ENCODE peak calls at places on chromosome 11, in seven cellular contexts. I is tibial artery; E is CD4-positive, alpha-beta T cell; W is heart right ventricle; V is colonic mucosa; N is progenitor cell of endocrine pancreas; U is uterus. O is an unnamed sample.

GRCh38 chr11:75905434-75905833 is 90.4 kb downstream of the UVRAG start:
- DNase-seq in I (no peak), E (no peak), W (no peak), V (no peak), N (no peak), U (no peak), O (no peak)

GRCh38 chr11:93192163-93192562 is 5.6 kb downstream of the SLC36A4 start:
- DNase-seq in I (no peak), E (no peak), W (no peak), V (no peak), N (no peak), U (no peak), O (no peak)

GRCh38 chr11:15750535-15751297 is 605.6 kb downstream of the SOX6 start:
- DNase-seq in I (no peak), E (no peak), W (no peak), V (no peak), N (no peak), U (no peak), O (no peak)

GRCh38 chr11:3227568-3228444 is 4.4 kb downstream of the MRGPRE start:
- DNase-seq in I (peak), E (no peak), W (no peak), V (no peak), N (no peak), U (no peak), O (no peak)

GRCh38 chr11:9774591-9775392 is 110.9 kb downstream of the SWAP70 start:
- DNase-seq in I (no peak), E (no peak), W (no peak), V (no peak), N (no peak), U (no peak), O (no peak)

GRCh38 chr11:129593098-129593497 is 217.4 kb downstream of the BARX2 start:
- DNase-seq in I (no peak), E (no peak), W (no peak), V (no peak), N (no peak), U (no peak), O (no peak)

GRCh38 chr11:130762342-130763037 is 153.8 kb downstream of the SNX19 start:
- DNase-seq in I (no peak), E (no peak), W (no peak), V (no peak), N (no peak), U (no peak), O (no peak)

GRCh38 chr11:2092956-2093412 is 46.2 kb downstream of the IGF2 start:
- DNase-seq in I (peak), E (peak), W (peak), V (peak), N (no peak), U (no peak), O (no peak)

GRCh38 chr11:130909650-130910049 is 6.6 kb downstream of the SNX19 start:
- DNase-seq in I (no peak), E (no peak), W (no peak), V (no peak), N (no peak), U (no peak), O (no peak)

DNA sequence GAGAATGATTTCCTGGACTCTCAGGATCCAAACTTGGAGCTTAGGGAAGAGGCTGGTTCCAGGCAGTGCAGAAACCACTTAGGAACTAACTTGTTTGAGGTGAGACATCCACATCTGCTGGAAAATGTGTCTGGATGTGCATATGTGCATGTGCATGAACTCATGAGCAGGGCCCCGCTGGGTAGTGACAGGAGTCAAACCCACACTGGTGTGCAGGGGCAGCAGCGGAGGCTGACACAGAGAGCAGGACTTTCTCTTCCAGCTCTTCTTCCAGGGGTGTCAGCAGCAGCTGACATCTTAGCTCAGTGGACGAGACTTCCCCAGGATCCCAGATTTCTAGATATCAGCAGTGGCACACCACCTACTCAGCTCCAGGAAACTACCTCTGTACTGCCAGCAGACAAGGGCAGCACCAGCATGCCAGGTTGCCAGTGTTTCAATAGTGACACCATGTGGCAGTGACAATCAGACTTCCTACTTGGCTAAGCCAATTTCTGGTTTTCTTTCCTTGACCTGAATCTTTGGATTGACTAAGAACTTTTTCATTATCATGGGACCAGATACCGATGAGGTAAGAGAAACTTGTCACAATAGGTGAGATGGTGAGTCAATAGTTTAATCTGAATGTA is 227.5 kb upstream of the ZC3H12C start:
- DNase-seq in I (no peak), E (no peak), W (peak), V (peak), N (no peak), U (no peak), O (no peak)
- TF ChIP-seq CTCF in I (no peak), E (no peak), W (peak), V (peak), N (peak), U (no peak), O (peak)

DNA sequence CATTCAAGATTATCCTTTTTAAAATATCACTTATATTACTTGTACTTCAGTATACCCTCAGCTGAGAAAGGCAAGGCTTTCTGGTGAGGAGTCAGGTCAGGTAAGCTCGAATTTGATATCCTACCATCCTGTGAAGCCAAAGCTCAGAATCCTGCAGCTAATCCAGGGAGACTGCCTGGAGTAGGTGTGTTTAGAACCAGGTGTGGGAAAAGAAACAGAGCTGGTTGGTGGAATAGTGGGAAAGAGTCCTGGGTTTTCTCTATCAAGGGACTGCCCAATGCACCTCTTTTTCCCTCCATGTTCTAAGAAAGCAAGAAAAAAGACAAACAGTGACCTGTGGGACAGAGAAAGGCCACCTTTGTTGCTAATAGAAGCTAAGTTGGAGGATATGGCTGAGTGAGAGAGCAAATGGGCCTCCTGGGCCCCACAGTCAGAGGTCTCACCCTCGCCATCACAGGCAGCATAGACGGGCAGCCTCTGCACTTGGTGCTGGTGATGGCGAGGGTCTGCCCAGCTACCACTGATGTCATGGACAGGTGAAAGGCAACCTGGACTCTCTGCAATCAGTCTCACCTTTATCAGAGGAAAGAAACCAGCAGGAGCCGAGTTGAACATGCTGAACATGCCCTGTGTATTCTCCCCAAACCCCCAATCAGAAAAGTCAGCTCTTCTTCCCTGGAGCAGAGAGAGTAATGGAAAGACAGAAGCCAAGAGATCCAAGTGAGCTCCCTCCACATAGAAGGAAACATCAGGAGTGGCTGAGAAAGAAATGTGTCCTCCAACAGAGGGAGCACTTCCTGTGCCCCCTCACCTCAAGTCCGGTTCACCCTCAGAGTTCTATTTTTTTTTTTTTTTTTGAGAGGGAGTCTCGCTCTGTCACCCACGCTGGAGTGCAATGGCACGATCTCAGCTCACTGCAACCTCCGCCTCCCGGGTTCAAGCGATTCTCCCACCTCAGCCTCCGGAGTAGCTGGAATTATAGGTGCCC is 491.3 kb downstream of the BUD13 start:
- DNase-seq in I (no peak), E (no peak), W (no peak), V (no peak), N (no peak), U (no peak), O (no peak)
- TF ChIP-seq CTCF in I (no peak), E (no peak), W (no peak), V (no peak), N (peak), U (no peak), O (no peak)

DNA sequence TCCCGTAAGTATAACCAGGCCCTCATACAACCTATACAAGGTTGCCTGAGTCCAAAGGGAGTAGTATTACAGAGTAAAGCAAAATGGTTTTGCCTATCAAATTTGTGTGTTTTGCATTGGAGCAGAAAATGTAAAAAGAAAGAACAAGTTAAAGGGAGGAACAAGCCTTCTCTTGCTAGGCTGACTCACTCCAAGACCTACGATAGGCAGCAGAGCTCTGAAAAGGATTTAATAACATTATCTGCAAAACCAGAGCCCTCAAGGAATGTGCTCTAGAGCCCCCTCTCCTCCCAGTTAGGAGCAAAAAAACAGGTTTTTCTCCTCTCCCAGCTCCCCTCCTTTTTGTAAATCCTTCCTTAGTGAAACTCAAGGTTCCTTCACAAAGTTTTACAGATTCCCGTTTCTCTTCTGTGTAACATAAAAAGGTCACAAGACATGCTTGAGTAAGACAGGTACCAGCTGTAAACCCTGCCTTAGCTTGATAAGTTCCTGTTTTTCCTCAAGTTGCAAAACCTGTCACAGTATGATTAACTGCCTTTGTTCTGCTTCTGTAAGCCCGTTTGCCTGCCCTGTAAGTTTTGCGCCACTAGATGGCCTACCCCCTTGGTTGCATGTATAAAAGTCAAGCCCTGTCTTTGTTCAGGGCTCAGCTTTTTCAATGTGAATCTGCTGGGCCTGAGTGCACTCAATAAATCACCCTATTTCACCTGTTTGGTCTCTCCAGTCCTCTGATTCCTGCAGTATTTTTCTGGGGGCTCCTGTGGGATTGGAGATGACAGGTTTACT is 498.2 kb downstream of the KCNA4 start:
- DNase-seq in I (no peak), E (no peak), W (no peak), V (no peak), N (no peak), U (no peak), O (no peak)
- TF ChIP-seq CTCF in I (no peak), E (no peak), W (no peak), V (no peak), N (no peak), U (no peak), O (peak)

GRCh38 chr11:67691149-67691548 is 16.7 kb upstream of the ALDH3B2 start:
- DNase-seq in I (no peak), E (no peak), W (no peak), V (no peak), N (no peak), U (no peak), O (no peak)
- TF ChIP-seq CTCF in I (no peak), E (peak), W (peak), V (no peak), N (peak), U (no peak), O (peak)

DNA sequence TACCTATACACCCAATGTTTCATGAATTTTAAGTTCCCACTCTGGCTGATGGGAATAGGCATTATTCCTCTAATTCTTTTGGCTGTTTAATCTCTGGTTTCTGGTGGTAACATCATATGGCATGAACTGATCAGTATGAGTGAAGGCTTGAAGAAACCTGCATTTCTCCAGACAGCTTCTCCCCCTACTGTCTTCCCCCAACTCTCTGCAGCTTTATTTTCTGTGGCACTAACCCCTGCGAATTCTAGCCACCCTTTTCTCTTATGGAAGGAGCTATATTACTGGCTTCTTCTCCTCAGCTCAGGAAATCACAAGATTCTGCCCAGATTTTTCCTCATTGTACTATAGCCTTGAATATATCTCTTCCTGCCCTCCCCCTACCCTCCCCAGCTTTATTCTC is 57.1 kb downstream of the CASP12 start:
- DNase-seq in I (no peak), E (no peak), W (no peak), V (no peak), N (no peak), U (no peak), O (no peak)
- TF ChIP-seq CTCF in I (no peak), E (no peak), W (no peak), V (no peak), N (no peak), U (no peak), O (no peak)

GRCh38 chr11:72454791-72455190 is 20.5 kb upstream of the CLPB start:
- DNase-seq in I (no peak), E (no peak), W (no peak), V (no peak), N (no peak), U (no peak), O (no peak)
- TF ChIP-seq CTCF in I (no peak), E (no peak), W (no peak), V (no peak), N (no peak), U (no peak), O (no peak)

DNA sequence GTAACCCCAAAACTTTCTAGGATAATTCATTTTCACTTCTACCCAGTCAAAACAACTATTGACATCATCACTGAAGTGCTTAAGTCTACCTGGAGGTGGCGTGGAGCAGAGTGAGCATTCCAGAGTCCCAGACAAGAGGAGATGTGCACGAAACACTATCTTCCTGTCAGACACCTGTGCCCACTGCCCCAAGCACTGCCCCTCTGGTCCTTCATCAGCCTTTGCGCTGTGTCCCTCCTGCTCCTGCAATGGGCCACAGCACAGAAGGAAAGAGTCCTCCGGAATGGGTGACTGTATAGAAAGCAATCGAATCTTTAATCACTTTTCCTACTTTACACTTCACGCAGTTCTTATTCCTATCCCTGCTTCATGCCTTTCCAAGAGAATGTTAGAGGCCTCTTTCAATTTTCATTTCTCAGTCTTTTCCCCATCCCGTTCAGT is 512 bp upstream of the GRIA4 start:
- DNase-seq in I (no peak), E (no peak), W (no peak), V (peak), N (no peak), U (no peak), O (peak)
- TF ChIP-seq CTCF in I (no peak), E (no peak), W (no peak), V (no peak), N (peak), U (no peak), O (peak)

DNA sequence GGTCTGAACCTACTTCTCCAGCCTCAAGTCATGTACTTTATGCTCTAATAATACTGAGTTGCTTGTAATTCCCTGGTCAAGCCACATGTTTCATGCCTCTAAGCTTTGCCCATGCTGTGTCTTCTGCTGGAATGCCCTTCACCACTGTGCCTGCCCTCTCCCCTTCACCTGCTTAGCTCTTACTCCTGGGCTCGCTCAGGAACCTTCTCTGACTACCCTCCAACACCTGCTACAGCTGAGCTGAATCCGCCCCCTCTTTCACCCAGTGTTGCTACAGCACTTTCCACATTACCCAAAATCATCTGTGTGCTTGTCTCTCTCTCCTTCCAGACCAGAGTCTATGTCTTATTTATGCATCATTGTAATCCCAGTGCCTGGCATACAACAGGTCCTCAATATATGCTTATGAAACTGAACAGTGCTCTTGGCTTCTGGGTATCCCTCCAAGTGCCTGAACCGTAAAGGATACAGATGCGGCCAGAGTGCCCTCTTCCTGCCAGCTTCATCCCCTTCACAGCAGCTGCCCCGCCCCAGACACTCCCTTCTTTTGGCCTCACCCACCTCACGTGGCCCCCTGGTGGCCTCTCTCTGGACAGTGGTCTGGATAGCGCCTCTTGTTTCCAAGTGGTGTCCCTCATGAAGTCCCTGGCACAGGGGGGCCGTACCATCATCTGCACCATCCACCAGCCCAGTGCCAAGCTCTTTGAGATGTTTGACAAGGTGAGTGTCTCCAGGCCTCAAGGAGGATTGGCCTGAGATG is 7.1 kb downstream of the ABCG4 start:
- DNase-seq in I (no peak), E (no peak), W (no peak), V (peak), N (no peak), U (no peak), O (no peak)
- TF ChIP-seq CTCF in I (no peak), E (no peak), W (peak), V (no peak), N (peak), U (no peak), O (peak)

O was measured in GM13977.